ENCODE peak calls at places on chromosomes 12 and 14, in four cellular contexts. P is HepG2, X is K562, L is WTC11. M is an unnamed sample.

GRCh38 chr14:104085032-104085888 is at the start of gene ASPG:
- DNase-seq in P (no peak), X (peak), L (peak), M (no peak)

GRCh38 chr12:26557326-26557725 is 275.7 kb downstream of the ITPR2 start:
- DNase-seq in P (no peak), X (no peak), L (no peak), M (no peak)

GRCh38 chr12:27595231-27595642 is 71.2 kb downstream of the PPFIBP1 start:
- DNase-seq in P (peak), X (no peak), L (no peak), M (no peak)

GRCh38 chr12:31874961-31875608 is 84.1 kb upstream of the RESF1 start:
- DNase-seq in P (no peak), X (peak), L (no peak), M (no peak)

GRCh38 chr12:57837779-57838562 is 8.6 kb downstream of the CTDSP2 start:
- DNase-seq in P (no peak), X (no peak), L (peak), M (no peak)

GRCh38 chr12:16681196-16681595 is 75.2 kb upstream of the LMO3 start:
- DNase-seq in P (no peak), X (no peak), L (no peak), M (no peak)

GRCh38 chr12:67025543-67026114 is 243.5 kb upstream of the CAND1 start:
- DNase-seq in P (peak), X (peak), L (peak), M (no peak)

GRCh38 chr14:78606111-78606510 is 435.9 kb downstream of the NRXN3 start:
- DNase-seq in P (no peak), X (no peak), L (no peak), M (no peak)

GRCh38 chr14:71726639-71727085 is 205.6 kb upstream of the RGS6 start:
- DNase-seq in P (no peak), X (no peak), L (no peak), M (no peak)
- TF ChIP-seq TCF7 in P (no peak), X (no peak), L (no peak), M (no peak)

DNA sequence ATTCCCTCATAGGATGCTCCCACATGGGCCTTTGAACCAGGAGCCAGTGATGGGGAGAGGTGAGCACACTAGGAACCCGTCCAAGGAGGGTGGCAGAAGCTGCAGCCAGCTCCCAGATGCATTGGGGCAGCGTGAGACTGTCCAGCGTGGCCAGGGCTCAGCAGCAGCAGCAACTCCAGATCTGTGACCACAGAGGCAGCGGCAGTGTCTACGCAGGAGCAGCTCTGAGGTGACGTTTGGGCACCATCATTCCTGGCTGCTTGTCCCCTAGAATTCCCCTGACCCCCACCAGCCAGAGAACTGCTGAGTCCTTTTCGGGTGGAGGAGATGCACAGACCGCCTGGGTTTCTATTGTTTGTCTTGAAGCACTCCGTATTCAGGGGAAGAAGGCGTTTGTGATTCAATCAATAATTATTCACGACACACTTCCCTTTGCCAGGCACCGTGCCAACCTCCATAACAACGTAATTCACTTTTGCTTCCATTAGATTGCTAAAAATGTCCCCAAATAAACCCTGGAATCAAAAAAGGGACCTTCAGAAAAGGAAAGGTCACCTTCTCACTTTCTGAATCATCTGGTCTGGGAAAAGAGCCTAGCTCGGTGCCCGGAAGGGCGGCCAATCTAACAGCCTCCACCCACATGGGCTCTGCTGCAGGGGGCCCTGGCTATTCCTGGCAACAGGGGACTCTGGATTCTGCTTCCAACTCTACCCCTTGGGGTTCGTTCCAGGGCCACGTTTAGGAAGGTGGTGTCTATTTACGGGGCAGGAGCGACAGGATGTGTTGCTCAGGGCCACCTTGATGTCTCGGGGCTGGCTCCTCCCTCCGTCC is 11.4 kb upstream of the BDKRB2 start:
- DNase-seq in P (no peak), X (no peak), L (no peak), M (no peak)
- TF ChIP-seq TCF7 in P (no peak), X (no peak), L (no peak), M (no peak)

GRCh38 chr12:4153343-4153892 is 120.1 kb upstream of the CCND2 start:
- DNase-seq in P (no peak), X (peak), L (no peak), M (peak)
- TF ChIP-seq TCF7 in P (no peak), X (no peak), L (no peak), M (no peak)

DNA sequence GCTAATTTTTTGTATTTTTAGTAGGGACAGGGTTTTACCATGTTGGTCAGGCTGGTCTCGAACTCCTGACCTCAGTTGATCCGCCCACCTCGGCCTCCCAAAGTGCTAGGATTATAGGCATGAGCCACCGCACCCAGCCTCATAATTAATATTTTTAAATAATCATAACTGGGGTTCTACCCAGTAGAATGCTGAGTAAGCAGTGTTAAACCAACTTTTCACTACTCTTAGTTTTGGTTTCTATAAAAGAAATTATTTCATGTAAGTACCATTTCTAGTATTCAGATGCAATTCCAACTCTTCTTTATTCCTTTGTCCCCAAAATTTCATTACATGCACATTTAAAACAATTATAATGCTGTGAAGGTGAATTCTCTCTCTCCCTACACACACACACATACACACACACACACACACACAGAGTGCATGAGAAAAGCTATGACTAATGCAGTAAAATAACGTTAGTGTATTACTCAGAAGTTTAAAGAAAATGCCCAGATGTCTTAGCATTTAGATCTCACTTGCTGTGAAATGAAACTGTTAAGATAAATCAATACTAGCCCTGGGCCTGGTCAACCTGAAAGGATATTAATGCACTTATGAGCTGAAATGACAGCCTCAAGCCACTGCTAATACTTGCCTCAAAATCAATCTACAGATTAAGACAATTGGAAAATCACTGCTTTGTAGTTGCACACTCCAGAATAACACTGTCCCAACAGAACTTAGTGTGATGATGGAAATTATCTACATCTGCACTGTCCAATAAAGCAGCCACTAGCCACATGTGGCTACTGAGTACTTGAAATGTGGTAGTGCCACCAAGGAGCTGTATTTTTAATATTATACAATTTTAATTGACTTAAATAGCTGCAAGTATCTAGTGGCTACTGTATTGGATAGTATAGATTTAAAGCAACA is 36.0 kb downstream of the PTPN21 start:
- DNase-seq in P (no peak), X (no peak), L (no peak), M (no peak)
- TF ChIP-seq TCF7 in P (no peak), X (no peak), L (no peak), M (no peak)

GRCh38 chr12:51488281-51488680 is 63.6 kb downstream of the SLC4A8 start:
- DNase-seq in P (no peak), X (no peak), L (no peak), M (no peak)
- TF ChIP-seq TCF7 in P (no peak), X (no peak), L (no peak), M (no peak)

GRCh38 chr14:31206536-31207286 is 882 bp downstream of the HECTD1 start:
- DNase-seq in P (peak), X (peak), L (peak), M (no peak)
- TF ChIP-seq TCF7 in P (no peak), X (no peak), L (no peak), M (no peak)